ENCODE peak calls at places on chromosomes 12 and 14, in nine cellular contexts. H is activated naive CD4-positive, alpha-beta T cell treated with anti-CD3 and anti-CD28 coated beads, Interleukin-2, amount 10 ng/mL, durations not matched to agents 7 days and 5 days; D is right cardiac atrium; Y is cardiac fibroblast; W is glutamatergic neuron; V is stomach; T is dorsolateral prefrontal cortex; C is left cardiac atrium; O is H7. J is an unnamed sample.

GRCh38 chr12:109517619-109518018 is 40.2 kb downstream of the UBE3B start:
- DNase-seq in V (no peak), T (no peak), Y (no peak), H (no peak), C (no peak), O (no peak), W (peak; percentile 67), D (no peak), J (peak; percentile 12)

GRCh38 chr14:94460631-94461416 is 8.2 kb upstream of the SERPINA11 start:
- DNase-seq in C (no peak), T (no peak), W (no peak), V (no peak), Y (no peak), H (no peak), D (no peak), O (no peak), J (no peak)

GRCh38 chr12:104213952-104214351 is 1.6 kb upstream of the TXNRD1 start:
- DNase-seq in D (no peak), V (no peak), Y (peak; percentile 82), H (no peak), O (no peak), C (no peak), W (no peak), T (no peak), J (no peak)

GRCh38 chr12:108799528-108800243 is 57.7 kb downstream of the SSH1 start:
- DNase-seq in H (no peak), V (no peak), T (no peak), D (no peak), W (peak; percentile 52), C (no peak), O (no peak), Y (no peak), J (no peak)

GRCh38 chr12:122610911-122611310 is 83.9 kb downstream of the KNTC1 start:
- DNase-seq in C (no peak), H (no peak), O (no peak), W (no peak), D (no peak), Y (no peak), T (no peak), V (no peak), J (no peak)

GRCh38 chr14:99026471-99026870 is 245.5 kb downstream of the BCL11B start:
- DNase-seq in O (no peak), T (no peak), D (no peak), W (no peak), Y (no peak), V (no peak), H (no peak), C (no peak), J (no peak)

GRCh38 chr12:75505706-75506312 is 5.6 kb downstream of the KRR1 start:
- DNase-seq in O (no peak), Y (peak; percentile 62), D (no peak), C (no peak), T (no peak), V (no peak), W (no peak), H (no peak), J (no peak)

GRCh38 chr12:25997401-25997973 is 39.0 kb downstream of the RASSF8 start:
- DNase-seq in D (no peak), W (no peak), V (no peak), H (no peak), O (no peak), Y (peak; percentile 96), T (no peak), C (no peak), J (no peak)

GRCh38 chr12:25906651-25907340 is 51.7 kb upstream of the RASSF8 start:
- DNase-seq in V (no peak), W (no peak), O (no peak), C (no peak), H (no peak), Y (no peak), D (no peak), T (no peak), J (no peak)

GRCh38 chr12:32828552-32828951 is 68.0 kb downstream of the PKP2 start:
- DNase-seq in H (no peak), V (no peak), O (no peak), W (no peak), D (no peak), C (no peak), T (no peak), Y (no peak), J (no peak)

GRCh38 chr14:72126091-72126490 is 193.9 kb downstream of the RGS6 start:
- DNase-seq in D (no peak), O (no peak), V (peak; percentile 54), Y (no peak), W (no peak), H (no peak), C (no peak), T (no peak), J (peak; percentile 65)

GRCh38 chr14:21105095-21105494 is 4.2 kb downstream of the TMEM253 start:
- DNase-seq in T (no peak), H (no peak), Y (no peak), D (peak; percentile 68), V (no peak), C (no peak), W (no peak), O (no peak), J (no peak)

GRCh38 chr12:131413006-131413405 is 297.9 kb upstream of the SFSWAP start:
- DNase-seq in V (no peak), O (no peak), D (no peak), T (no peak), C (no peak), W (no peak), Y (no peak), H (no peak), J (no peak)

GRCh38 chr12:32891956-32892355 is 4.6 kb downstream of the PKP2 start:
- DNase-seq in V (no peak), D (no peak), H (no peak), O (peak; percentile 61), C (no peak), W (no peak), T (no peak), Y (peak; percentile 58), J (no peak)

GRCh38 chr14:46344327-46344937 is 307.1 kb downstream of the RPL10L start:
- DNase-seq in O (peak; percentile 1), W (no peak), V (no peak), Y (peak; percentile 1), C (no peak), T (no peak), D (no peak), H (no peak), J (no peak)

GRCh38 chr14:94342334-94342934 is 19.3 kb upstream of the SERPINA6 start:
- DNase-seq in H (no peak), C (peak; percentile 94), W (no peak), D (peak; percentile 89), V (peak; percentile 91), T (peak; percentile 71), Y (peak; percentile 100), O (no peak), J (peak; percentile 94)

GRCh38 chr14:105411017-105411941 is 8.3 kb upstream of the MTA1 start:
- DNase-seq in D (peak; percentile 77), H (peak; percentile 46), T (no peak), V (peak; percentile 60), W (peak; percentile 21), Y (peak; percentile 38), C (no peak), O (peak; percentile 99), J (peak; percentile 56)

GRCh38 chr12:47231456-47231855 is 151.7 kb upstream of the AMIGO2 start:
- DNase-seq in W (no peak), D (no peak), O (no peak), C (no peak), T (no peak), V (no peak), Y (no peak), H (no peak), J (no peak)

GRCh38 chr14:21350539-21350938 is 33.3 kb downstream of the SUPT16H start:
- DNase-seq in T (no peak), H (no peak), C (no peak), V (no peak), O (no peak), Y (no peak), D (no peak), W (no peak), J (no peak)

J was measured in body of pancreas.